ENCODE peak calls at places on chromosome 10, in six cellular contexts. U is HepG2, H is H1, Q is GM12878, Y is GM12891, A is K562. J is an unnamed sample.

GRCh38 chr10:104049497-104050250 is 36.0 kb downstream of the COL17A1 start:
- DNase-seq in U (no peak), H (no peak), Q (no peak), Y (no peak), A (no peak), J (no peak)

GRCh38 chr10:101952196-101952595 is 103.8 kb downstream of the ARMH3 start:
- DNase-seq in U (no peak), H (no peak), Q (no peak), Y (no peak), A (no peak), J (no peak)

GRCh38 chr10:17989908-17990767 is 38.4 kb downstream of the SLC39A12 start:
- DNase-seq in U (no peak), H (no peak), Q (peak), Y (peak), A (no peak), J (no peak)

GRCh38 chr10:105969884-105970377 is 1194.6 kb downstream of the SORCS1 start:
- DNase-seq in U (no peak), H (no peak), Q (no peak), Y (no peak), A (no peak), J (no peak)

GRCh38 chr10:91843083-91843482 is 44.9 kb downstream of the TNKS2 start:
- DNase-seq in U (no peak), H (no peak), Q (no peak), Y (no peak), A (no peak), J (no peak)

GRCh38 chr10:103911021-103911459 is 6.9 kb downstream of the STN1 start:
- DNase-seq in U (no peak), H (no peak), Q (no peak), Y (peak), A (no peak), J (peak)

GRCh38 chr10:92712016-92712889 is 22.5 kb downstream of the HHEX start:
- DNase-seq in U (no peak), H (no peak), Q (peak), Y (no peak), A (no peak), J (no peak)

GRCh38 chr10:105241254-105241653 is 600.2 kb downstream of the SORCS3 start:
- DNase-seq in U (no peak), H (no peak), Q (no peak), Y (no peak), A (no peak), J (no peak)

GRCh38 chr10:129031233-129032150 is 435.5 kb upstream of the MGMT start:
- DNase-seq in U (peak), H (peak), Q (no peak), Y (peak), A (peak), J (peak)

GRCh38 chr10:100025528-100026070 is 15.9 kb upstream of the DNMBP start:
- DNase-seq in U (no peak), H (no peak), Q (no peak), Y (no peak), A (no peak), J (no peak)

GRCh38 chr10:124267231-124267885 is 151.4 kb downstream of the OAT start:
- DNase-seq in U (no peak), H (no peak), Q (no peak), Y (no peak), A (no peak), J (no peak)

GRCh38 chr10:92844746-92845145 is 3.6 kb upstream of the EXOC6 start:
- DNase-seq in U (no peak), H (no peak), Q (no peak), Y (no peak), A (no peak), J (no peak)

GRCh38 chr10:62157601-62158000 is 111.0 kb downstream of the RTKN2 start:
- DNase-seq in U (no peak), H (no peak), Q (no peak), Y (no peak), A (no peak), J (no peak)

GRCh38 chr10:10831085-10831484 is 186.6 kb upstream of the CELF2 start:
- DNase-seq in U (no peak), H (no peak), Q (no peak), Y (no peak), A (no peak), J (no peak)

GRCh38 chr10:35336921-35337741 is 822 bp downstream of the CCNY start:
- DNase-seq in U (peak), H (no peak), Q (no peak), Y (no peak), A (no peak), J (no peak)

GRCh38 chr10:24132741-24133140 is 76.2 kb upstream of the KIAA1217 start:
- DNase-seq in U (no peak), H (no peak), Q (no peak), Y (no peak), A (no peak), J (no peak)

GRCh38 chr10:68423522-68423921 is 16.4 kb upstream of the RUFY2 start:
- DNase-seq in U (no peak), H (no peak), Q (no peak), Y (no peak), A (no peak), J (no peak)

GRCh38 chr10:12542271-12542670 is 192.9 kb downstream of the CAMK1D start:
- DNase-seq in U (no peak), H (no peak), Q (no peak), Y (no peak), A (no peak), J (no peak)

DNA sequence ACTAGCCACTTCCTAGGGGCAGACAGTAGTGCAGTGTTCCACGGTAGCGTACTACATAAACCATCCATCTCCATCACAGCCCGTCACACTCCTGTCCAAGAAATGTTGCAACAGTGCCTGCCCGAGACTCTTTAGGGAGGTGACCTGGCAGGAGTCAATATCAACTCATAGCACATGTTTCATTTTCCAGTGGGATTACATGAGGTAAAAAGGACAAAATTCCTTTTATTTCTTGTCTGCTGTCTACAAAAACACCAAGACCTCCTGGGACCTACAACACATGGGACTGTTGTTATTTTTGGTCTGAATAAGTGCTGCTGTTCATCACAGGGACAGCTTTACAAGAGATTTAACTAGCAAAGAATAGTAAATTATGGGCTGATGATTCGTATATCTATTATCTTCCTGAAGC is 99.9 kb downstream of the MPP7 start:
- DNase-seq in U (no peak), H (no peak), Q (no peak), Y (no peak), A (no peak), J (no peak)
- TF ChIP-seq TAF1 in U (no peak), H (no peak), Q (no peak), Y (no peak), A (no peak), J (no peak)

GRCh38 chr10:83371696-83372490 is 767.4 kb upstream of the GHITM start:
- DNase-seq in U (no peak), H (no peak), Q (no peak), Y (no peak), A (no peak), J (no peak)

GRCh38 chr10:83372646-83373045 is 766.7 kb upstream of the GHITM start:
- DNase-seq in U (no peak), H (no peak), Q (no peak), Y (no peak), A (no peak), J (no peak)

DNA sequence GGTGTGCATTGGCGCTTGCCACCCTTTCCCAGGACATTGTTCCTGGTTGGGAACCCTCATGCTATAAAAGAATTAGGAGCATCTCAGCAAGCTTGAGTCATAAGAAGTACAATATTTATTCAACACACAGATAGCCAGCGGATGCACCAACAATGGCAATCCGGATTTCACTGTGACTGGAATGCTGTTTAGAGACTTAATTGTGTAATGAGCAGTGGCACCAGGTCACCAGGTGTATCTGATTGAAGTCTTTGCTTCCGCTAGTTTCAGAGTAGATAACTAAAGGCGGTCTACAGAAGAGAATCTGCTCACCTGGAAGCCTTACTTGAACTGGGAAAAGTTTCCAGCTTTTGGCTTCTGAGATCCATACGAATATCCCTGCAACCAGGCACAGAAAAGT is 772.3 kb upstream of the GHITM start:
- DNase-seq in U (no peak), H (no peak), Q (no peak), Y (no peak), A (no peak), J (no peak)
- TF ChIP-seq POLR2A in U (no peak), H (no peak), Q (no peak), Y (no peak), A (no peak), J (no peak)

GRCh38 chr10:73908853-73909611 is 1.9 kb upstream of the PLAU start:
- DNase-seq in U (peak), H (no peak), Q (peak), Y (no peak), A (peak), J (no peak)
- TF ChIP-seq POLR2AphosphoS5 in U (no peak), H (no peak), Q (no peak), Y (no peak), A (no peak), J (no peak)

DNA sequence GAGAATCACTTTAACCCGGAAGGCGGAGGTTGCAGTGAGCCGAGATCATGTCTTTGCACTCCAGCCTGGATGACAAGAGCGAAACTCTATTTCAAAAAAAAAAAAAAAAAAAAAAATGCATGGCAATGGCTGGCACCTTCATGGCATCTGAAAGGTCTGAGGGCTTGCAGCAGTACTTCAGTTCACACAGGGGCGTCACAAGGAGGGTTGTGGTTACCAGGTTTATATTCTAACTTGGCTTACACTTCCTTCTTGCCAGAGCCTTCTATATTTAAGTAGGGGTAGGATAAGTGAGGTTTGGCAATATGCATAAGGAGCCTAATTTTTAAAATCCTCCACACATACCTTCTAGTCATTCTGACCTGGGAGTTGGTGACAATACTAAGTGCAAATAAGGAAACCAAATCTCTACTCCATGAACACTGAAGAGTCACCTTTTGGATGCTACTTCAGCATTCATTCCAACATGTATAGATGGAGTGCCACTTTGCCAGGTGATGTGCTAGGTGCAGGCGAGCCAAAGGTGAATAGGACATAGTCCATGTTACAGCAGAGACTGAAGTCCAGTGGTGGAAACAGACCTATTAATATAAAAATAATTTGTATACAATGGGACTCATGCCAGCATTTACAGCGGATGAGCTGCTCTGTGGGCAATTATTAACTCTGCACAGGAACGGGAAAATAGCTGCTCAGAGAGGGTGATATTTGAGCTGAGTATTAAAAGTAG is 57.8 kb upstream of the PDCD4 start:
- DNase-seq in U (no peak), H (no peak), Q (no peak), Y (no peak), A (no peak), J (no peak)
- TF ChIP-seq TAF1 in U (no peak), H (no peak), Q (no peak), Y (no peak), A (no peak), J (no peak)

DNA sequence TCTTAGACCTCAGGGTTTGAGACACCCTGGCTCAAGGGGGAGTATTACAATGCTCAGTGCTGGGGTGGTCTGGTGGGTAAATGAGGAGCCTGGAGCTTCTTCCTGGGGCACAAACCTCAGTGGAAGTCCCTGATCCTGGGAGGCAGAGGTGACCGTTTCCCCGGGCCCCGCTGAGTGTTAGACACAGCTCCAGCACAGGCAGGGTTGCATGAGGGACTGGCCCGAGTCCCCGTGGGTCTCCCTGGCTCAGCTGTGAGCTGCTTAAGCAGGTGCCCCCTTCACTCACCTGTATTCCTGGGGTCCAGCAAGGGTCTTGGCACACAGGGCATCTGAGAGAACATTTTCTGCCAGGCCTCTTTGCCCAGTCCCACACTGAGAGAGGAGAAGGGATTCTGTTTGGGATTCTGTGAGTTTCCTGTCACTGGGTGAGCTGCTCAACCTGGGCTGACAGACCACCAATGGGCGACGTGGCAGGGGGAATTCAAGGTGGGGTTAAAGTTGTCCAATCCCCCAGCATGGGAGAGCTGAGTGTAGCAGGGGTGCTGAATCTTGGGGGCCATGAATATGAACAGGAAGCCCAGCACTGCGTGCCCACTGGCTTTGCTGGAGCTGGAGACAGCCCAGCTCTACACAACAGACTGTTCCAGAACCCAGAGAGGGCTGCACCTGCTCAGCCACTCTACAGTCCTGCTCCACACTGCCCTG is 29.9 kb downstream of the DDIT4 start:
- DNase-seq in U (no peak), H (no peak), Q (no peak), Y (no peak), A (no peak), J (no peak)
- TF ChIP-seq POLR2A in U (no peak), H (no peak), Q (no peak), Y (no peak), A (no peak), J (no peak)

GRCh38 chr10:94006591-94007550 is 13.1 kb downstream of the PLCE1 start:
- DNase-seq in U (no peak), H (no peak), Q (no peak), Y (no peak), A (no peak), J (no peak)
- TF ChIP-seq POLR2AphosphoS5 in U (no peak), H (no peak), Q (no peak), Y (no peak), A (no peak), J (no peak)

DNA sequence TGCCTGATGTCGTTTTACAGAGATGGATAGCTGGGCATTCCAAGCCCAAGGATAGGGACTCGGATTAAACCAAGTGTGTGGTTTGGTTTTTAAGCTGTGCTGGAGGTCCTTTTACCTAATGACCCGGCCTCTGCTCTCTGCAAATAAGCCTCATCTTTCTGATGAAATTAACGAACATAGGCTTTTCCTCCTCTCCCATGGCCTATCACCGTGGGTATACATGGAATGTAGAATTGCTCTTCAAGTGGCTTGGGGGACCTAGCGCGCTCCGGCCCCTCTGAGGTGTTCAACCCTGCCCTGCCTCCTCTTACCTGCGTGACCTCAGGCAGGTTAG is 92.3 kb downstream of the LYZL1 start:
- DNase-seq in U (no peak), H (no peak), Q (no peak), Y (no peak), A (no peak), J (no peak)
- TF ChIP-seq TAF1 in U (no peak), H (no peak), Q (no peak), Y (no peak), A (no peak), J (no peak)

DNA sequence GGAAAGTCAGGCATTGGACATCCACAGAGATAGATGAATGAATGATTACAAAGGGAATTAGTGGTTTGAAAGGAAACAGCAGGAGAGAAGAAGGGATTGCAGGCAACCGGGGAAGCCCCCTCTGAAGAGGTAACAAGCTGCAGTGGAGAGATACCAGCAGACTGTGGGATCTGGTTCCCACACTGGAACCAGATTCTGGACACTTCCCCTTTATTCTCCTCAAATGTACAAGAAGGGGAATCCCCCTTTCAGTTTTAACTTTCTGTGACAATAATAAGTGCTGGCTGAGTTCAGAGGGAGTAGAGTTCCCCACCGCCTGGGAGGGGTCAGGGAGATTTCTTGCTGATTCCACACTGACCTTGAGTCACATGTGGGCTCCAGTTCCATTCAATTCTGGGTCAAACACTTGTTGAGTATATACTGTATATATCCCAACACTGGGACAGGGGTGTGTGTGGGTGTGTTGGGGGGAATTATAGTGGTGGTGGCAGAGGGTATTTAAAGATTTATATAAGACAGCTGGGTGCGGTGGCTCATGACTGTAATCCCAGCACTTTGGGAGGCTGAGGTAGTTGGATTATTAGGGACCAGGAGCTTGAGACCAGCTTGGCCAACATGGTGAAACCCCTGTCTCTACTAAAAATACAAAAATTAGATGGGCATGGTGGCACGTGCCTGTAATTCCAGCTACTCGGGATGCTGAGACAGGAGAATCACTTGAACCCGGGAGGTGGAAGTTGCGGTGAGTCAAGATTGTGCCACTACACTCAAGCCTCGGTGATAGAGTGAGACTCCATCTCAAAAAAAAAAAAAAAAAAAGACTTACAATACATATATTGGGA is 16.5 kb upstream of the DDIT4 start:
- DNase-seq in U (no peak), H (no peak), Q (peak), Y (no peak), A (peak), J (peak)
- TF ChIP-seq POLR2A in U (no peak), H (no peak), Q (no peak), Y (no peak), A (no peak), J (no peak)

J was measured in GM12892.